ENCODE peak calls at places on chromosomes 1 and 21, in six cellular contexts. F is left ventricle myocardium inferior; S is AG04450; K is GM23338; L is effector memory CD4-positive, alpha-beta T cell; C is K562. T is an unnamed sample.
A peak's percentile ranks its signal among the peaks of the same experiment; 100 is the strongest.

GRCh38 chr21:36628096-36628495 is 70.8 kb upstream of the SIM2 start:
- DNase-seq in S (no peak), L (no peak), F (no peak), C (no peak), K (no peak), T (no peak)

GRCh38 chr1:70188522-70188921 is 16.9 kb downstream of the LRRC40 start:
- DNase-seq in F (no peak), L (no peak), C (no peak), S (no peak), K (no peak), T (no peak)

GRCh38 chr21:28903448-28903847 is 89.2 kb downstream of the LTN1 start:
- DNase-seq in K (no peak), C (no peak), F (no peak), L (no peak), S (no peak), T (no peak)

GRCh38 chr21:16837319-16837718 is 675.5 kb upstream of the CXADR start:
- DNase-seq in S (no peak), L (no peak), K (no peak), C (no peak), F (no peak), T (no peak)

GRCh38 chr1:211279340-211279739 is 20.2 kb downstream of the RCOR3 start:
- DNase-seq in L (no peak), K (no peak), S (no peak), C (no peak), F (no peak), T (no peak)

GRCh38 chr1:96519851-96520281 is 201.7 kb upstream of the PTBP2 start:
- DNase-seq in C (no peak), K (peak; percentile 73), L (no peak), F (no peak), S (no peak), T (no peak)

GRCh38 chr1:145961109-145961424 is 3.2 kb upstream of the LIX1L start:
- DNase-seq in K (peak; percentile 30), S (no peak), F (no peak), L (no peak), C (no peak), T (no peak)

GRCh38 chr1:178543291-178543609 is 30.3 kb downstream of the TEX35 start:
- DNase-seq in F (no peak), C (no peak), S (no peak), L (no peak), K (no peak), T (no peak)

GRCh38 chr1:164743991-164744390 is 185.0 kb downstream of the PBX1 start:
- DNase-seq in F (no peak), C (no peak), S (no peak), L (no peak), K (no peak), T (no peak)

GRCh38 chr1:23103001-23103879 is 65.4 kb downstream of the LUZP1 start:
- DNase-seq in K (no peak), F (no peak), C (peak; percentile 40), L (no peak), S (no peak), T (no peak)

GRCh38 chr1:163315773-163316374 is 5.9 kb upstream of the NUF2 start:
- DNase-seq in K (peak; percentile 68), S (no peak), F (no peak), L (no peak), C (peak; percentile 22), T (peak; percentile 52)

GRCh38 chr1:18119289-18119688 is 11.7 kb downstream of the IGSF21 start:
- DNase-seq in S (no peak), C (no peak), K (no peak), L (no peak), F (no peak), T (no peak)

GRCh38 chr1:18116777-18117176 is 9.2 kb downstream of the IGSF21 start:
- DNase-seq in C (no peak), L (no peak), K (no peak), S (no peak), F (no peak), T (no peak)

GRCh38 chr1:18118491-18118890 is 10.9 kb downstream of the IGSF21 start:
- DNase-seq in C (no peak), L (no peak), F (no peak), S (no peak), K (no peak), T (no peak)

GRCh38 chr1:18119978-18120377 is 12.4 kb downstream of the IGSF21 start:
- DNase-seq in L (no peak), S (no peak), F (no peak), K (no peak), C (no peak), T (no peak)

DNA sequence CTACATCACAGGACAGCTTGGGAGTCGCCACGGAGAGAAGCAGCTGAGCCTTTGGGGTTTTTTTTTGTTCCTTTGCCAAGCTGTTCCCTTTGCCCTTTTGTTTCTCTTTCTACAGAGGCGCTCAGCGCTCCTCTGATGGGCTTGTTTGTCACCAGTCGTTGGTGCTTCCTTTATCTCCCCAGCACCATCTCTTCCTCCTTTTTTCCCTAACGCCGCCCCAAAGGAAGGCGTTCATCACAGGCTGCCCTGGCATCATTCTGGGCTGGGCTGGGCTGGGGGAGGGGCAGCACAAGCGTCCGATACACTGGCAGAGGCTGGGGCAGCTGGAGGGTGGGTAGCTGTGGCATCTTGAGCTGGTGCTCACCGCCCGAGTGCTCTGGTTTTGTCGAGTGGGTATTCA is 10.5 kb downstream of the IGSF21 start:
- DNase-seq in C (no peak), S (no peak), L (no peak), K (no peak), F (peak; percentile 21), T (no peak)
- H3K27me3 ChIP-seq in C (no peaks in the 10 kb centered on the region), S (no peaks in the 10 kb centered on the region), L (peaks cover 3% of the 10 kb centered on the region), K (no peaks in the 10 kb centered on the region), F (peaks cover 98% of the 10 kb centered on the region), T (no peaks in the 10 kb centered on the region)

DNA sequence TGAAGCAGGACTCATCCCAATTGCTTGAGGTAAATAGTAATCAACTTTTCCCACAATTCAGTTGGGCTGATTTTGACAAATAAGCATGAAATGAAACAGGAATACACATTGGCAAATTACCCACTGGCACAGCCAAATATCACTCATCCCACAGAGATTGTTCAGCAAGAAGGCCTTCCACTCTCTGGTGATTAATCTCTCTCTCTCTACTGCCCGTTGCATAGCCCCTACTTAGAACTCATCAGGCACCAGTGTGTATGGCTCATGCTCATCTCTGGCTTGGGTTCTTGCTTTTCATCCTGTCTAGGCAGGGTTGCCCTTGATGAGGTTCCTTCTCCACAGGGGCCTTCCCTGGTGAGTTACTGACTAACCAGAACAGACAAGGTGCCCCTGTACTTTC is 1.1 kb downstream of the BSDC1 start:
- DNase-seq in C (no peak), F (no peak), S (no peak), K (no peak), L (no peak), T (no peak)
- H3K4me3 ChIP-seq in C (peak overlapping the region; percentile 68), F (peak overlapping the region; percentile 81), S (peak overlapping the region; percentile 90), K (peak overlapping the region; percentile 70), L (peak overlapping the region; percentile 76), T (peak overlapping the region; percentile 99)

DNA sequence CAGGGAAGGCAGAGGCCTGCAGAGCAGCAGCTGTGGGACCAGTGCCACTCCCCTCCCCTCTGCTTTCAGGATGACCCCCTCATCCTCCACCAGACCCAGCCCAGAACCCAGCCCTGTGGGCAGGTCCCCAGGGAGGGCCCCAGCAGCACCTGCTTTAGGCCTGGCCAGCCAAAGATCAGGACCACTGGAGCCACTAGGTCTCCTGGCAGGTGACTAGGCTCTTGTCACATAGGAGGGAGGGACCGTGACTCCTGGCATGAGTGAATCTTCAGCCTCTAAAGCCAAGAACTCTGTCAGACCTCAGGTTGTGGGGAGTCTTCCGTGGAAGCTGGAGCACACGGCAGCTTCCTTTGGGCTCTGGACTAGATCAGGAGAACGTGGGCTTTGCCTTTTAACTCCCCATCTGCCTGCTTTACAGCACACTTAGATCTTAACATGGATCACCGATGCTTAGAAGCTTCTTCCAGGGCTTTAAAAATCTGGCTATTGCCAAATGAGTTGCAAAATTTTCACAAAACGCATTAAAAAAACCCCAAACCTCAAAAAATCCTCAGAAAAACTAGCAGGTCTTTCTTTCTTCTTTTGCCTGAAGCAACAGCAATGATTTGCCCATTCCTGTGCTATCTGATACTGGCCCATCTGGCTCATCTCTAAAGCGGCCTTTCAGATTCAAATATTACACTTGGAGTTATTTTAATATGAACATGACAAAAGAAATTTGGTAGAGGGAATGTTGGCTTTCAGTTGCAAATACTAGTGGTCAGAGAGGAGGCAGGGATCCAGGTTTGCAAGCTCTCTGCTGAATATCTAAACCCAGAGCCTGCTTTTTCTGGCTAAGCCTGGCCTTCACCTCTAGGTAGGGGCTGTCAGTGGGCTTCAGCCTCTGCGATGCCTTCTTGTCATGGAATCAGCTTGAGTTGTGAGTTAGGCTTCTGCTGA is 235.2 kb downstream of the SDCCAG8 start:
- DNase-seq in C (no peak), L (no peak), S (peak; percentile 59), F (no peak), K (peak; percentile 70), T (no peak)
- H3K27ac ChIP-seq in C (no peak overlapping the region), L (no peak overlapping the region), S (peak overlapping the region; percentile 43), F (peak overlapping the region; percentile 9), K (peak overlapping the region; percentile 96), T (no peak overlapping the region)

DNA sequence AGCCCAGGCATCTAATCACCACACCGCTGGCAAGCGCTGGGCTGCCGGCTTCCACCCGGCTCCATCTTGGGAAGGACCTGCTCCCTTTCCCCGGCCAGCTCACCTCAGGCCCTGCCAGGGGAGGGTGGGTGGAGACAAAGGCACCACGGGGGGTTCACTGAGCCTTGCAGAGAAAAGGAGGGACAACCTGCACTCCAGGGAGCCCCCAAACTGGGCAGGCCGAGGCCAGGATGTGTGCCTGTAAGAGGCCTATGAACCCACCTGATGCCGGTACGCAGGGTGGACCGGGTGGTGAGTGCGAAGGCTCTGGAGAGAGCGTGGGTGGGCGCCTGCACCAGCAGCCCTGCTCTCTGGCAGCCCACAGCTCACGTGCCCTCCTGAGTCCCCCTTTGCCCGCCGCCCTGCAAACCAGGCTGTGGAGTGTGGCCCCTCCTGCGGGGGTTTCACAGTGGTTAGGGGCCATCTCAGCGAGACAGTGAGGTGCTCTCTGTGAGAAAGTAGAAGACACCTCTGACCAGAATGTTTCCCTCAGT is 22.2 kb downstream of the RHBG start:
- DNase-seq in L (no peak), S (no peak), K (no peak), F (no peak), C (no peak), T (no peak)
- H3K27me3 ChIP-seq in L (no peaks in the 10 kb centered on the region), S (peaks cover 69% of the 10 kb centered on the region), K (peaks cover 62% of the 10 kb centered on the region), F (peaks cover 72% of the 10 kb centered on the region), C (peaks cover 11% of the 10 kb centered on the region), T (no peaks in the 10 kb centered on the region)

DNA sequence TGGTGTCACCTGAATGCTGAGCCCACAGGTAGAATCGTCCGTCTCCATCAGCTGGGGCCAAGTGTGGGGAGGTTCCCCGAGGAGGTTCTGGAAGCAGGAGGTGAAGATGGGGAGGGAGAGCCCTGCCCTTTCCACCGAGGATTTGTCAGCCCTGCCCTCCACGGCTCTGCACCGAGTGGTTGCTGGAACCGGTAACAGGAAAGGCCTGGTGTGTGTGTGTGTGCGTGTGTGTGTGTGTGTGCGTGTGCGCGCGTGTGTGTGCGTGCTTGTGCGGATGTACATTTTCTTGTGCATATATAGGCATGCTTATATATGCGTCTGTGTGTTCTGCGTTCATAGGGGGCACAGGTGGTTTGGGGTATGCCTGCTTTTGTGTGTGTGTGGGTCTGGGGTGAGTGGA is 3.5 kb downstream of the NBL1 start:
- DNase-seq in F (no peak), C (no peak), K (no peak), S (no peak), L (no peak), T (no peak)
- H3K4me3 ChIP-seq in F (peak overlapping the region; percentile 87), C (no peak overlapping the region), K (no peak overlapping the region), S (peak overlapping the region; percentile 40), L (no peak overlapping the region), T (no peak overlapping the region)

DNA sequence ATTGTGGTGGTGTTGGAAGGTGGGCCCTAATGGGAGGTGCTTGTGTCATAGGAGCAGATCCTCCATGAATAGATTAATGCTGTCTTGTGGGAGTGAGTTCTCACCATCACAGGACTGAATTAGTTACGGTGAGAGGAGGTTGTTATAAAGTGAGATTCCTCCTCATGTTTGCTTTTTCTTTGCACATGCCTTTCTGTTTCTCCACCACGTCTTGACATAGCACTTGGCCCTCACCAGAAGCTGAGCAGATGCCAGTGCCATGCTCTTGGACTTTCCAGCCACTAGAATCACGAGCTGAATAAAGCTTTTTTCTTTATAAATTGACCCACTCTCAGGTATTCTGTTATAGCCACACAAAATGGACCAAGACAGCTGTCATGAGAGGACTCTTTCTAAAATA is 194.8 kb downstream of the PTPRU start:
- DNase-seq in K (no peak), F (no peak), S (no peak), C (no peak), L (no peak), T (no peak)
- H3K27ac ChIP-seq in K (no peak overlapping the region), F (no peak overlapping the region), S (no peak overlapping the region), C (no peak overlapping the region), L (no peak overlapping the region), T (no peak overlapping the region)

T was measured in CD8-positive, alpha-beta memory T cell.